ENCODE peak calls at places on chromosomes 3 and 15, in five cellular contexts. K, N, E, O and I are unnamed samples.

GRCh38 chr15:38612159-38612863 is 47.7 kb upstream of the RASGRP1 start:
- DNase-seq in E (no peak), N (no peak), O (no peak), K (no peak), I (no peak)

GRCh38 chr15:31279221-31280036 is 47.2 kb upstream of the KLF13 start:
- DNase-seq in O (no peak), E (peak), K (no peak), N (peak), I (peak)

GRCh38 chr3:168467085-168467714 is 371.5 kb upstream of the GOLIM4 start:
- DNase-seq in O (no peak), N (peak), E (no peak), K (no peak), I (no peak)

GRCh38 chr15:68278345-68279217 is 1.0 kb downstream of the FEM1B start:
- DNase-seq in E (no peak), O (no peak), N (peak), K (peak), I (no peak)

GRCh38 chr3:18951333-18951732 is 197.0 kb upstream of the KCNH8 start:
- DNase-seq in K (no peak), E (no peak), N (no peak), O (no peak), I (no peak)

GRCh38 chr15:69719527-69719926 is 266.9 kb downstream of the RPLP1 start:
- DNase-seq in E (no peak), K (no peak), O (no peak), N (no peak), I (no peak)

GRCh38 chr15:40358492-40359353 is 704 bp downstream of the DISP2 start:
- DNase-seq in O (no peak), N (peak), K (no peak), E (no peak), I (no peak)

GRCh38 chr3:132987396-132987795 is 50.8 kb upstream of the TMEM108 start:
- DNase-seq in N (no peak), K (no peak), E (no peak), O (no peak), I (no peak)

GRCh38 chr15:88913017-88913849 is at the start of gene MFGE8:
- DNase-seq in E (peak), N (peak), K (peak), O (no peak), I (peak)

GRCh38 chr3:113222412-113223086 is 11.2 kb downstream of the BOC start:
- DNase-seq in K (no peak), E (no peak), N (peak), O (no peak), I (no peak)

GRCh38 chr15:35736150-35736549 is 190.2 kb upstream of the DPH6 start:
- DNase-seq in K (peak), E (no peak), N (no peak), O (no peak), I (no peak)

GRCh38 chr3:141659821-141660597 is 78.1 kb upstream of the RNF7 start:
- DNase-seq in E (peak), N (peak), O (no peak), K (no peak), I (peak)

GRCh38 chr15:72916939-72917338 is 133.4 kb upstream of the ADPGK start:
- DNase-seq in K (no peak), E (no peak), O (no peak), N (no peak), I (peak)

GRCh38 chr15:93026359-93026758 is 62.7 kb downstream of the RGMA start:
- DNase-seq in N (no peak), E (no peak), O (no peak), K (no peak), I (no peak)

GRCh38 chr15:90358124-90359033 is 6.3 kb downstream of the ZNF774 start:
- DNase-seq in E (no peak), O (no peak), K (no peak), N (no peak), I (peak)

GRCh38 chr3:195916291-195916690 is 7.9 kb upstream of the TNK2 start:
- DNase-seq in E (no peak), N (no peak), O (no peak), K (no peak), I (no peak)

GRCh38 chr3:39429466-39429865 is 22.9 kb downstream of the RPSA start:
- DNase-seq in O (no peak), N (no peak), E (peak), K (no peak), I (no peak)

GRCh38 chr3:37221407-37221806 is 47.0 kb upstream of the LRRFIP2 start:
- DNase-seq in K (peak), N (no peak), O (peak), E (no peak), I (no peak)

GRCh38 chr3:155676252-155676981 is 68.5 kb downstream of the PLCH1 start:
- DNase-seq in N (peak), K (no peak), E (no peak), O (no peak), I (no peak)

GRCh38 chr3:129424185-129424841 is 4.1 kb downstream of the EFCAB12 start:
- DNase-seq in K (peak), N (no peak), O (no peak), E (no peak), I (peak)

GRCh38 chr3:150169279-150169970 is 198.7 kb upstream of the PFN2 start:
- DNase-seq in E (no peak), O (no peak), N (no peak), K (no peak), I (no peak)

GRCh38 chr3:25618043-25618442 is 46.7 kb downstream of the TOP2B start:
- DNase-seq in O (no peak), E (no peak), N (no peak), K (no peak), I (no peak)

GRCh38 chr3:188749010-188749617 is 422.7 kb upstream of the TPRG1 start:
- DNase-seq in K (no peak), N (peak), E (peak), O (peak), I (no peak)

GRCh38 chr3:120773932-120774331 is 31.4 kb downstream of the GTF2E1 start:
- DNase-seq in N (no peak), E (no peak), K (no peak), O (no peak), I (no peak)

GRCh38 chr15:43465105-43465504 is 27.9 kb downstream of the TP53BP1 start:
- DNase-seq in E (no peak), K (no peak), O (no peak), N (no peak), I (no peak)
- TF ChIP-seq JUND in E (no peak), K (no peak), O (no peak), N (no peak), I (no peak)

GRCh38 chr15:76152197-76152596 is 92.4 kb downstream of the TMEM266 start:
- DNase-seq in O (no peak), K (no peak), N (no peak), E (no peak), I (no peak)

GRCh38 chr15:76149291-76149910 is 89.6 kb downstream of the TMEM266 start:
- DNase-seq in O (no peak), N (no peak), K (no peak), E (no peak), I (no peak)

GRCh38 chr15:76150971-76151598 is 91.3 kb downstream of the TMEM266 start:
- DNase-seq in N (peak), K (peak), O (peak), E (peak), I (peak)

GRCh38 chr15:76151599-76151974 is 91.8 kb downstream of the TMEM266 start:
- DNase-seq in O (no peak), N (no peak), K (no peak), E (peak), I (no peak)

DNA sequence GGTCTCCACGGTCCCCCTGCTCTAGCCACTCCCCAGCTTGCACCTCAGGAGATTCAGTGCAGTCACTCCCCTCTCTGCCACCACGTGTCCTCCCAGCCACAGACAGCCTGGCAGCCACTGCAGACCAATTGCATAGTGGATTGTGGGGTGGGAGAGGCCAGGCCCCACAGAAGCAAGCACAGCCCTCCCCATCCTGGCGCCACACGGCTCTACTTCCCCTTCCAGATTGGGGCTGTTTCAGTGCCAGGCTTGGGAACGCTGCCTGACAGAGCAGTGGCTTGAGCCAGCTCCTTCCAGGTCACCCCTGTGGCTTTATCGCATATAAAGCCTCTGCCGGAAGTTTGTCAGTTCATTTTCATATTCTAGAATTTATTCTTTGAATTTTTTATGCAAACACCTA is 90.7 kb downstream of the TMEM266 start:
- DNase-seq in O (no peak), K (no peak), E (peak), N (no peak), I (no peak)
- TF ChIP-seq JUND in O (no peak), K (no peak), E (no peak), N (no peak), I (no peak)

GRCh38 chr3:23944007-23944760 is 902 bp upstream of the NR1D2 start:
- DNase-seq in K (no peak), N (no peak), O (no peak), E (no peak), I (no peak)
- TF ChIP-seq JUND in K (no peak), N (no peak), O (no peak), E (no peak), I (no peak)

GRCh38 chr15:66946578-66947164 is 118.7 kb upstream of the SMAD3 start:
- DNase-seq in K (peak), O (peak), E (peak), N (peak), I (peak)

GRCh38 chr15:66945286-66945685 is 120.1 kb upstream of the SMAD3 start:
- DNase-seq in E (no peak), K (no peak), O (no peak), N (no peak), I (no peak)

GRCh38 chr15:66947471-66947870 is 117.9 kb upstream of the SMAD3 start:
- DNase-seq in E (no peak), O (no peak), N (no peak), K (no peak), I (no peak)

GRCh38 chr15:66944121-66944520 is 121.3 kb upstream of the SMAD3 start:
- DNase-seq in O (no peak), E (no peak), K (no peak), N (no peak), I (no peak)

DNA sequence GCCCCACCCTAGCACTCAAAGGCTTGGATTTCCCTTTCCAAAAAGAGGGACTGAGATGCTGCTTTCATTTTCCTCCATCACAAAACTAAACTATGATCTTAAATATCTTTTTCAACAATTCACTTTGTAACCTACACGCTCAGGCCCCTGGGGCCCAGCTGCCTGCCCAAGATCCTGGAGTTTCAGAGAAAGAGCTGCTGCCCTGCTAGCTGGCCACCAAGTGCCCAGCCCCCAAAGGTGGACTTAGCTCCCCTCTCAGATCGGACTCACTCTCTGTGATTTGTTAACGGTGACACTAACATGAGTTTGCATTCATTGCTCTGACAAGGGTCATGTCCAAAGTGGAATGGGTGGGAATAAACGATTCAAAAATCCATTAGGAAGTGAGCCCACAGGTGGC is 119.6 kb upstream of the SMAD3 start:
- DNase-seq in E (no peak), K (no peak), O (no peak), N (no peak), I (no peak)
- TF ChIP-seq JUND in E (no peak), K (no peak), O (no peak), N (no peak), I (no peak)

GRCh38 chr3:78848392-78849288 is 919.2 kb downstream of the ROBO1 start:
- DNase-seq in N (no peak), E (no peak), K (peak), O (no peak), I (no peak)
- TF ChIP-seq JUND in N (no peak), E (no peak), K (no peak), O (no peak), I (no peak)

DNA sequence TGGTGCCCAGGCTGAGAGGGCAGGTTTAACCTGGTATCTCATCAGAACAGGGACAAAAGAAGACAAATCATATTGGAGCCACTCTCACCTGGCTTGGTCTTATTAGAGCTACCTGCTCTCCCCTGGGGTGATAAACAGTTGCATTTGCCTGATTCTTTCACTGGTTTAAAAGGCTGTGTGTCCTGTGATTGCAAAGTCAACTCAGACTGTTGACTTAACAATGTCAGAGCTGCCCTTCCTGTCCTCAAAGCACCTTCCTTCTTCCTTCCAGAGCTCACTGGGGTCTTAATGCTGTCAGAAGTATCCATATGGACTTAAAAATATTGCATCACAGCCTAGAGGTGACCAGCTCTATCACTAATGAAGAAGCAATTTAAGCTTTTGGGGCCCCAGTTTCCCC is 50.5 kb upstream of the MINAR1 start:
- DNase-seq in N (no peak), E (no peak), O (no peak), K (peak), I (peak)
- TF ChIP-seq JUND in N (no peak), E (no peak), O (no peak), K (no peak), I (no peak)

DNA sequence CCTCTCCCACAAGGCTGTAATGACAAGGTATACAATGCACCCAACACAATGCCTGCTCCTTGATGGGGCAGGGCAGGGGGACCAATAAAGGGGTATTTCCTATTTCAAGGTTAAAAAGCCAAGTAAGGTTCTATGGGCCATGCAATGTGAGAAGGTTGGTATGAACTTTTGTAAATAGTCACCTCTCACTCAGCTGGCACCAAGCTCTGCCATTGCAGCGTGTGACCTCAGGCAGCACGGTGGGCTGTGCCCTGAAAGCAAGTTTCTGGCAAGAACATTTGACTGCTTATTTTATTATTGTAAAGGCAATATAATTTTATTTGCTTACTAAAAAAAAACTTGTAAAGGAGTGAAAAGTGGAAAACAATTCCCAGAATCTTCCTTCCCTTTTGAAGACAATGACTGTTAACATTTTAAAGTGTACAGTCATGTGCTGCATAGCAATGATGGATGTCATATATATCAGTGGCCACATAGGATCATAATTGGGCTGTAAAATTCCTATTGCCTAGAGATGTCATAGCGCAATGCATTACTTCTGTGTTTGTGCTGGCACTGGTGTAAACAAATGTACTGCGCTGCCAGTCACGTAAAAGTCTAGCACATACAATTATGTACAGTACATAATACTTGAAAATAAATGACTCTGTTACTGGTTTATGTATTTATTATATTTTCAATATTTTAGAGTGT is 167.3 kb upstream of the RORA start:
- DNase-seq in E (no peak), K (no peak), N (no peak), O (no peak), I (no peak)
- TF ChIP-seq JUND in E (no peak), K (no peak), N (no peak), O (no peak), I (no peak)

GRCh38 chr3:170357920-170358854 is 672 bp downstream of the SKIL start:
- DNase-seq in E (peak), N (peak), O (no peak), K (peak), I (peak)
- TF ChIP-seq JUND in E (no peak), N (no peak), O (no peak), K (no peak), I (no peak)